ENCODE peak calls at places on chromosomes 11 and 22, in eight cellular contexts. J, I, Y, F, B, A, G and L are unnamed samples.

GRCh38 chr22:24803064-24803542 is 2.9 kb upstream of the SGSM1 start:
- DNase-seq in G (peak; percentile 12), Y (peak; percentile 49), B (peak; percentile 38), A (peak; percentile 72), I (peak; percentile 76), J (peak; percentile 29), F (peak; percentile 37), L (peak; percentile 73)

GRCh38 chr22:41447435-41448188 is 1.0 kb upstream of the TOB2 start:
- DNase-seq in Y (peak; percentile 49), B (peak; percentile 36), A (peak; percentile 84), I (peak; percentile 66), G (peak; percentile 36), J (peak; percentile 57), F (peak; percentile 77), L (no peak)

GRCh38 chr11:35664977-35665441 is 2.4 kb downstream of the TRIM44 start:
- DNase-seq in A (no peak), J (no peak), G (no peak), B (no peak), F (peak; percentile 83), Y (no peak), I (no peak), L (no peak)

GRCh38 chr22:50082961-50083461 is 2.2 kb downstream of the MLC1 start:
- DNase-seq in F (no peak), A (peak; percentile 79), Y (no peak), G (no peak), B (no peak), J (no peak), I (no peak), L (no peak)

GRCh38 chr11:67118801-67119576 is at the start of gene KDM2A:
- DNase-seq in A (peak; percentile 100), I (peak; percentile 91), B (peak; percentile 96), J (peak; percentile 97), Y (peak; percentile 94), G (peak; percentile 96), F (peak; percentile 97), L (peak; percentile 99)

GRCh38 chr11:88569342-88569741 is 231.8 kb upstream of the CTSC start:
- DNase-seq in A (no peak), Y (no peak), G (no peak), B (no peak), I (no peak), J (no peak), F (no peak), L (no peak)

GRCh38 chr22:44279059-44279340 is 33.8 kb downstream of the SHISAL1 start:
- DNase-seq in A (no peak), Y (no peak), F (no peak), I (no peak), G (no peak), J (no peak), B (no peak), L (no peak)

GRCh38 chr11:20310596-20311394 is 52.7 kb upstream of the HTATIP2 start:
- DNase-seq in G (no peak), I (no peak), F (no peak), J (no peak), Y (no peak), A (no peak), B (no peak), L (no peak)